ENCODE peak calls at places on chromosomes 13 and 19, in seven cellular contexts. One of them, this sample, is unnamed.

GRCh38 chr19:13428352-13428751 is 77.9 kb downstream of the CACNA1A start:
- DNase-seq in neuronal stem cell: no peak
- DNase-seq in H1: no peak
- DNase-seq in IMR-90: peak
- DNase-seq in H9: peak
- DNase-seq in mesendoderm: peak
- DNase-seq in trophoblast cell: no peak
- DNase-seq in this sample: no peak

GRCh38 chr19:48741222-48741999 is 1.0 kb upstream of the RASIP1 start:
- DNase-seq in neuronal stem cell: no peak
- DNase-seq in trophoblast cell: no peak
- DNase-seq in mesendoderm: peak
- DNase-seq in H1: no peak
- DNase-seq in IMR-90: no peak
- DNase-seq in H9: peak
- DNase-seq in this sample: no peak

GRCh38 chr13:113907637-113908617 is 44.1 kb upstream of the GAS6 start:
- DNase-seq in H1: no peak
- DNase-seq in neuronal stem cell: no peak
- DNase-seq in H9: no peak
- DNase-seq in trophoblast cell: peak
- DNase-seq in IMR-90: peak
- DNase-seq in mesendoderm: peak
- DNase-seq in this sample: peak

GRCh38 chr19:6241680-6242079 is 38.1 kb downstream of the MLLT1 start:
- DNase-seq in H9: no peak
- DNase-seq in H1: no peak
- DNase-seq in mesendoderm: no peak
- DNase-seq in neuronal stem cell: no peak
- DNase-seq in IMR-90: no peak
- DNase-seq in trophoblast cell: no peak
- DNase-seq in this sample: no peak

GRCh38 chr13:98665638-98665995 is 86.9 kb downstream of the SLC15A1 start:
- DNase-seq in H1: no peak
- DNase-seq in IMR-90: no peak
- DNase-seq in neuronal stem cell: no peak
- DNase-seq in trophoblast cell: no peak
- DNase-seq in H9: no peak
- DNase-seq in mesendoderm: no peak
- DNase-seq in this sample: no peak

GRCh38 chr19:3387645-3388589 is 21.5 kb downstream of the NFIC start:
- DNase-seq in neuronal stem cell: no peak
- DNase-seq in mesendoderm: no peak
- DNase-seq in IMR-90: peak
- DNase-seq in H9: no peak
- DNase-seq in H1: no peak
- DNase-seq in trophoblast cell: no peak
- DNase-seq in this sample: no peak

GRCh38 chr19:42281175-42282035 is 12.4 kb downstream of the CIC start:
- DNase-seq in H1: no peak
- DNase-seq in H9: peak
- DNase-seq in IMR-90: peak
- DNase-seq in neuronal stem cell: peak
- DNase-seq in mesendoderm: peak
- DNase-seq in trophoblast cell: no peak
- DNase-seq in this sample: peak

GRCh38 chr13:37446503-37446902 is 152.1 kb downstream of the POSTN start:
- DNase-seq in H1: no peak
- DNase-seq in neuronal stem cell: no peak
- DNase-seq in mesendoderm: no peak
- DNase-seq in H9: no peak
- DNase-seq in trophoblast cell: peak
- DNase-seq in IMR-90: peak
- DNase-seq in this sample: peak

GRCh38 chr13:111005808-111006494 is 91.1 kb upstream of the ANKRD10 start:
- DNase-seq in H1: no peak
- DNase-seq in neuronal stem cell: no peak
- DNase-seq in trophoblast cell: no peak
- DNase-seq in H9: no peak
- DNase-seq in mesendoderm: no peak
- DNase-seq in IMR-90: peak
- DNase-seq in this sample: no peak

GRCh38 chr13:44972956-44973581 is 16.2 kb downstream of the NUFIP1 start:
- DNase-seq in neuronal stem cell: no peak
- DNase-seq in trophoblast cell: no peak
- DNase-seq in mesendoderm: peak
- DNase-seq in IMR-90: peak
- DNase-seq in H1: no peak
- DNase-seq in H9: no peak
- DNase-seq in this sample: peak

GRCh38 chr13:54614729-54615128 is 1586.1 kb downstream of the OLFM4 start:
- DNase-seq in H9: no peak
- DNase-seq in trophoblast cell: peak
- DNase-seq in H1: no peak
- DNase-seq in neuronal stem cell: no peak
- DNase-seq in IMR-90: no peak
- DNase-seq in mesendoderm: no peak
- DNase-seq in this sample: no peak

GRCh38 chr19:40681039-40681438 is 9.4 kb downstream of the NUMBL start:
- DNase-seq in IMR-90: no peak
- DNase-seq in H1: no peak
- DNase-seq in H9: no peak
- DNase-seq in mesendoderm: no peak
- DNase-seq in trophoblast cell: no peak
- DNase-seq in neuronal stem cell: no peak
- DNase-seq in this sample: no peak

GRCh38 chr13:33262554-33262953 is 23.0 kb downstream of the STARD13 start:
- DNase-seq in mesendoderm: no peak
- DNase-seq in H1: no peak
- DNase-seq in IMR-90: no peak
- DNase-seq in H9: no peak
- DNase-seq in neuronal stem cell: no peak
- DNase-seq in trophoblast cell: no peak
- DNase-seq in this sample: no peak

GRCh38 chr19:50607874-50608785 is 31.6 kb downstream of the SYT3 start:
- DNase-seq in neuronal stem cell: peak
- DNase-seq in IMR-90: peak
- DNase-seq in H9: peak
- DNase-seq in mesendoderm: peak
- DNase-seq in trophoblast cell: peak
- DNase-seq in H1: peak
- DNase-seq in this sample: no peak

GRCh38 chr19:45469835-45470146 is 2.0 kb downstream of the FOSB start:
- DNase-seq in IMR-90: no peak
- DNase-seq in H1: no peak
- DNase-seq in neuronal stem cell: no peak
- DNase-seq in trophoblast cell: no peak
- DNase-seq in H9: no peak
- DNase-seq in mesendoderm: no peak
- DNase-seq in this sample: no peak

GRCh38 chr19:16327131-16327450 is 2.5 kb downstream of the KLF2 start:
- DNase-seq in H9: no peak
- DNase-seq in IMR-90: no peak
- DNase-seq in neuronal stem cell: no peak
- DNase-seq in mesendoderm: no peak
- DNase-seq in H1: no peak
- DNase-seq in trophoblast cell: no peak
- DNase-seq in this sample: no peak

GRCh38 chr19:16328824-16329482 is 4.3 kb downstream of the KLF2 start:
- DNase-seq in neuronal stem cell: no peak
- DNase-seq in H1: no peak
- DNase-seq in trophoblast cell: no peak
- DNase-seq in H9: no peak
- DNase-seq in mesendoderm: no peak
- DNase-seq in IMR-90: peak
- DNase-seq in this sample: peak

GRCh38 chr19:16326401-16327130 is 1.9 kb downstream of the KLF2 start:
- DNase-seq in trophoblast cell: no peak
- DNase-seq in H1: no peak
- DNase-seq in IMR-90: no peak
- DNase-seq in neuronal stem cell: no peak
- DNase-seq in H9: peak
- DNase-seq in mesendoderm: peak
- DNase-seq in this sample: peak

GRCh38 chr19:16327501-16327900 is 2.9 kb downstream of the KLF2 start:
- DNase-seq in H9: no peak
- DNase-seq in H1: no peak
- DNase-seq in mesendoderm: no peak
- DNase-seq in IMR-90: no peak
- DNase-seq in trophoblast cell: no peak
- DNase-seq in neuronal stem cell: no peak
- DNase-seq in this sample: no peak

GRCh38 chr19:16327911-16328823 is 3.5 kb downstream of the KLF2 start:
- DNase-seq in H1: no peak
- DNase-seq in mesendoderm: no peak
- DNase-seq in H9: no peak
- DNase-seq in trophoblast cell: peak
- DNase-seq in neuronal stem cell: no peak
- DNase-seq in IMR-90: peak
- DNase-seq in this sample: peak
- H3K9ac ChIP-seq in H1: no peak
- H3K9ac ChIP-seq in mesendoderm: no peak
- H3K9ac ChIP-seq in H9: no peak
- H3K9ac ChIP-seq in trophoblast cell: no peak
- H3K9ac ChIP-seq in neuronal stem cell: no peak
- H3K9ac ChIP-seq in IMR-90: no peak
- H3K9ac ChIP-seq in this sample: peak

DNA sequence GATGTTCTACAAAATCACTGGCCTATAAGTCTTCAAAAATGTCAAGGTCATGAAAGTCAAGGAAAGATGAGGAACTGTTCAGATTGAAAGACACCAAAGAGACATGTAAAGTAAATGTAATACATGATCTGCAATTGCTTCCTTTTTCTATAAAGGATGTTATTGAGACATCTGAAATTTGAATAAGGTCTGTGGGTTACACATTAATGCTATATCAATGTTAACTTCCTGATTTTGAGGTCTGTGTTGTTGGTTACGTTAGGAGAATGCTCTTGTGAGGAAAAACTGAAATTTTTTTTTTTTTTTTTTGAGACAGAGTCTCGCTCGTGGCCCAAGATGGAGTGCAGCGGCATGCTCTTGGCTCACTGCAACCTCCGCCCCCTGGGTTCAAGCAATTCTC is 197.4 kb downstream of the RGCC start:
- DNase-seq in H1: no peak
- DNase-seq in IMR-90: no peak
- DNase-seq in mesendoderm: no peak
- DNase-seq in neuronal stem cell: no peak
- DNase-seq in trophoblast cell: no peak
- DNase-seq in H9: no peak
- DNase-seq in this sample: no peak
- H2BK120ac ChIP-seq in H1: no peak
- H2BK120ac ChIP-seq in IMR-90: no peak
- H2BK120ac ChIP-seq in mesendoderm: no peak
- H2BK120ac ChIP-seq in neuronal stem cell: no peak
- H2BK120ac ChIP-seq in trophoblast cell: no peak
- H2BK120ac ChIP-seq in H9: no peak
- H2BK120ac ChIP-seq in this sample: no peak

DNA sequence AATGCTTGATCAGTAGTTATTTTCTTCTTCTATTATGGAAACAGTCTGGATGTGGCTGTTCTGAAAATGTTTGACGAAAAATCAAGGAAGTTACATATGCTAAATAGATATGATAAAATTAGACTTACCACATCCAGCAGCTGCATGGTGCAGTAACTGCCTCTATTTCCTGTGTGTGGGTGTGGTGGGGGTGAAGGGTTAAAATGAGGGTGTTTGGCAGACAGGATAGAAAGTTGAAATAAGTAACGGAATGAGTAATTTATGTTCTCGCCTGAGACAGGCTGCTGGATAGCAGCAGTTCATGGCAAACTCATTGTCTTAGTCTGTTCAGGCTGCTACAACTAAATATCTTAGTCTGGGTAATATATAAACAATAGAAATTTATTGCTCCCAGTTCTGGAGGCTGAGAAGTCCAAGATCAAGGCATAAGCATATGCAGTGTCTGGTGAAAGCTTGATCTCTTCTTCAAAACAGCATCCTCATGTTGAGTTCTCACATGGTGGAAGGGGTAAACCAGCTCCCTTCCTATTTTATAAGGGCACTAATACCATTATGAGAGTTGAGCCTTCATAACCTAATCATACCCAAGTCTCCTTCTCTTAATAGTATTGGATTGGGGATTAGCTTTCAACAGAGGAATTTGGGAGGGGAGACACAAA is 1248.9 kb downstream of the SLITRK5 start:
- DNase-seq in mesendoderm: no peak
- DNase-seq in H1: no peak
- DNase-seq in neuronal stem cell: no peak
- DNase-seq in H9: no peak
- DNase-seq in IMR-90: no peak
- DNase-seq in trophoblast cell: no peak
- DNase-seq in this sample: no peak
- H3K9ac ChIP-seq in mesendoderm: no peak
- H3K9ac ChIP-seq in H1: no peak
- H3K9ac ChIP-seq in neuronal stem cell: no peak
- H3K9ac ChIP-seq in H9: no peak
- H3K9ac ChIP-seq in IMR-90: no peak
- H3K9ac ChIP-seq in trophoblast cell: no peak
- H3K9ac ChIP-seq in this sample: no peak

GRCh38 chr19:14890616-14891379 is 4.9 kb upstream of the OR7A17 start:
- DNase-seq in IMR-90: no peak
- DNase-seq in H1: no peak
- DNase-seq in mesendoderm: peak
- DNase-seq in neuronal stem cell: no peak
- DNase-seq in H9: no peak
- DNase-seq in trophoblast cell: peak
- DNase-seq in this sample: no peak

GRCh38 chr19:14886032-14886431 is at the start of gene OR7A17:
- DNase-seq in IMR-90: no peak
- DNase-seq in H1: no peak
- DNase-seq in mesendoderm: no peak
- DNase-seq in trophoblast cell: no peak
- DNase-seq in H9: no peak
- DNase-seq in neuronal stem cell: no peak
- DNase-seq in this sample: no peak

DNA sequence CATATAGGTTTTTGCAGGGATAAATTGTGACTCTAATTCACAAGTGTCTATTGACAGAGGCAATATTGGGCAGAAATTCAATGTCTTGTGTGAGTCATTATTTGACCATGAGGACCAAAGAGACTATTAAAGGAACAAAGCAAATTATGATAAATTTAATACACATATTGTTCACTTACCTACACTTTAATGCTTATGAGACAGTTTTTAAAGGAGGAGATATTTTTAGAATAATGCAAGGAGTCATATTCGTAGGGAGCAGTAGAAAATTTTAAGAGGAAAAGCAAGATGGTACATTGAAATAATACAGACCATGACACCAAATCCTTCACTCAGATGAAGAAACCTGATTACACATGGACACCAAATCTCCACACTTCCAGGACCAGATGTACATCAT is 4.1 kb upstream of the OR7A17 start:
- DNase-seq in trophoblast cell: no peak
- DNase-seq in H9: no peak
- DNase-seq in neuronal stem cell: no peak
- DNase-seq in mesendoderm: no peak
- DNase-seq in H1: no peak
- DNase-seq in IMR-90: no peak
- DNase-seq in this sample: no peak
- H2BK120ac ChIP-seq in trophoblast cell: no peak
- H2BK120ac ChIP-seq in H9: no peak
- H2BK120ac ChIP-seq in neuronal stem cell: no peak
- H2BK120ac ChIP-seq in mesendoderm: no peak
- H2BK120ac ChIP-seq in H1: no peak
- H2BK120ac ChIP-seq in IMR-90: no peak
- H2BK120ac ChIP-seq in this sample: no peak

GRCh38 chr19:35310811-35311465 is 18.0 kb upstream of the CD22 start:
- DNase-seq in trophoblast cell: peak
- DNase-seq in mesendoderm: no peak
- DNase-seq in H1: no peak
- DNase-seq in neuronal stem cell: no peak
- DNase-seq in H9: no peak
- DNase-seq in IMR-90: no peak
- DNase-seq in this sample: no peak
- H3K9ac ChIP-seq in trophoblast cell: no peak
- H3K9ac ChIP-seq in mesendoderm: no peak
- H3K9ac ChIP-seq in H1: no peak
- H3K9ac ChIP-seq in neuronal stem cell: no peak
- H3K9ac ChIP-seq in H9: no peak
- H3K9ac ChIP-seq in IMR-90: no peak
- H3K9ac ChIP-seq in this sample: no peak